ENCODE peak calls at places on chromosomes 2 and 18, in seven cellular contexts. One of them, this sample, is unnamed.

GRCh38 chr2:42139141-42139540 is 30.0 kb upstream of the EML4 start:
- DNase-seq in endothelial cell of umbilical vein: no peak
- DNase-seq in vagina: no peak
- DNase-seq in GM12891: no peak
- DNase-seq in spleen: no peak
- DNase-seq in esophagus muscularis mucosa: peak; percentile 62
- DNase-seq in suprapubic skin: no peak
- DNase-seq in this sample: no peak

GRCh38 chr18:21194871-21195771 is 46.9 kb upstream of the GREB1L start:
- DNase-seq in vagina: no peak
- DNase-seq in spleen: no peak
- DNase-seq in endothelial cell of umbilical vein: peak; percentile 48
- DNase-seq in GM12891: peak; percentile 9
- DNase-seq in esophagus muscularis mucosa: no peak
- DNase-seq in suprapubic skin: no peak
- DNase-seq in this sample: no peak

GRCh38 chr2:175601969-175602368 is 400.1 kb downstream of the LNPK start:
- DNase-seq in esophagus muscularis mucosa: no peak
- DNase-seq in spleen: no peak
- DNase-seq in endothelial cell of umbilical vein: no peak
- DNase-seq in GM12891: no peak
- DNase-seq in vagina: no peak
- DNase-seq in suprapubic skin: no peak
- DNase-seq in this sample: no peak

GRCh38 chr2:44680983-44681481 is 260.5 kb upstream of the SIX3 start:
- DNase-seq in suprapubic skin: no peak
- DNase-seq in GM12891: no peak
- DNase-seq in endothelial cell of umbilical vein: no peak
- DNase-seq in spleen: no peak
- DNase-seq in vagina: no peak
- DNase-seq in esophagus muscularis mucosa: no peak
- DNase-seq in this sample: no peak

GRCh38 chr2:205496777-205497176 is 185.5 kb upstream of the NRP2 start:
- DNase-seq in vagina: no peak
- DNase-seq in spleen: no peak
- DNase-seq in GM12891: no peak
- DNase-seq in suprapubic skin: no peak
- DNase-seq in endothelial cell of umbilical vein: no peak
- DNase-seq in esophagus muscularis mucosa: no peak
- DNase-seq in this sample: no peak

GRCh38 chr2:132609101-132609890 is 60.7 kb downstream of the LYPD1 start:
- DNase-seq in esophagus muscularis mucosa: no peak
- DNase-seq in GM12891: no peak
- DNase-seq in spleen: no peak
- DNase-seq in endothelial cell of umbilical vein: no peak
- DNase-seq in vagina: no peak
- DNase-seq in suprapubic skin: no peak
- DNase-seq in this sample: no peak

GRCh38 chr2:14700753-14701152 is 68.2 kb downstream of the LRATD1 start:
- DNase-seq in suprapubic skin: no peak
- DNase-seq in endothelial cell of umbilical vein: no peak
- DNase-seq in spleen: no peak
- DNase-seq in vagina: no peak
- DNase-seq in esophagus muscularis mucosa: no peak
- DNase-seq in GM12891: no peak
- DNase-seq in this sample: no peak

GRCh38 chr18:383135-383534 is 115.3 kb upstream of the THOC1 start:
- DNase-seq in suprapubic skin: no peak
- DNase-seq in spleen: no peak
- DNase-seq in esophagus muscularis mucosa: no peak
- DNase-seq in vagina: no peak
- DNase-seq in endothelial cell of umbilical vein: no peak
- DNase-seq in GM12891: no peak
- DNase-seq in this sample: no peak

GRCh38 chr2:43376523-43377198 is 150.3 kb upstream of the ZFP36L2 start:
- DNase-seq in endothelial cell of umbilical vein: no peak
- DNase-seq in spleen: no peak
- DNase-seq in suprapubic skin: no peak
- DNase-seq in GM12891: no peak
- DNase-seq in esophagus muscularis mucosa: no peak
- DNase-seq in vagina: no peak
- DNase-seq in this sample: no peak

GRCh38 chr2:74991977-74992376 is 33.5 kb downstream of the POLE4 start:
- DNase-seq in spleen: no peak
- DNase-seq in GM12891: no peak
- DNase-seq in suprapubic skin: no peak
- DNase-seq in endothelial cell of umbilical vein: no peak
- DNase-seq in esophagus muscularis mucosa: no peak
- DNase-seq in vagina: no peak
- DNase-seq in this sample: no peak

GRCh38 chr2:239299218-239299939 is 101.4 kb downstream of the HDAC4 start:
- DNase-seq in vagina: no peak
- DNase-seq in suprapubic skin: peak; percentile 63
- DNase-seq in spleen: peak; percentile 72
- DNase-seq in GM12891: no peak
- DNase-seq in esophagus muscularis mucosa: no peak
- DNase-seq in endothelial cell of umbilical vein: no peak
- DNase-seq in this sample: no peak

GRCh38 chr2:96856776-96857673 is 791 bp downstream of the ANKRD39 start:
- DNase-seq in esophagus muscularis mucosa: no peak
- DNase-seq in GM12891: no peak
- DNase-seq in suprapubic skin: no peak
- DNase-seq in endothelial cell of umbilical vein: peak; percentile 25
- DNase-seq in vagina: no peak
- DNase-seq in spleen: no peak
- DNase-seq in this sample: no peak

GRCh38 chr2:76448956-76449355 is 738.2 kb upstream of the GCFC2 start:
- DNase-seq in endothelial cell of umbilical vein: no peak
- DNase-seq in esophagus muscularis mucosa: no peak
- DNase-seq in spleen: no peak
- DNase-seq in vagina: no peak
- DNase-seq in GM12891: no peak
- DNase-seq in suprapubic skin: no peak
- DNase-seq in this sample: no peak

GRCh38 chr18:32092422-32093105 is 890 bp downstream of the RNF138 start:
- DNase-seq in GM12891: peak; percentile 94
- DNase-seq in suprapubic skin: peak; percentile 99
- DNase-seq in vagina: peak; percentile 99
- DNase-seq in esophagus muscularis mucosa: peak; percentile 99
- DNase-seq in endothelial cell of umbilical vein: peak; percentile 98
- DNase-seq in spleen: peak; percentile 100
- DNase-seq in this sample: peak; percentile 89
- TF ChIP-seq POLR2A in GM12891: peak; percentile 82
- TF ChIP-seq POLR2A in suprapubic skin: peak; percentile 48
- TF ChIP-seq POLR2A in vagina: no peak
- TF ChIP-seq POLR2A in esophagus muscularis mucosa: peak; percentile 23
- TF ChIP-seq POLR2A in endothelial cell of umbilical vein: peak; percentile 73
- TF ChIP-seq POLR2A in spleen: peak; percentile 57
- TF ChIP-seq POLR2A in this sample: peak; percentile 89

GRCh38 chr2:6934758-6935638 is 17.8 kb downstream of the RNF144A start:
- DNase-seq in suprapubic skin: peak; percentile 35
- DNase-seq in endothelial cell of umbilical vein: no peak
- DNase-seq in esophagus muscularis mucosa: peak; percentile 31
- DNase-seq in spleen: no peak
- DNase-seq in vagina: peak; percentile 52
- DNase-seq in GM12891: no peak
- DNase-seq in this sample: no peak

GRCh38 chr2:6940820-6941219 is 23.6 kb downstream of the RNF144A start:
- DNase-seq in endothelial cell of umbilical vein: no peak
- DNase-seq in suprapubic skin: no peak
- DNase-seq in vagina: peak; percentile 74
- DNase-seq in esophagus muscularis mucosa: peak; percentile 45
- DNase-seq in spleen: no peak
- DNase-seq in GM12891: no peak
- DNase-seq in this sample: no peak

GRCh38 chr2:6937157-6937556 is 19.9 kb downstream of the RNF144A start:
- DNase-seq in spleen: no peak
- DNase-seq in GM12891: no peak
- DNase-seq in vagina: peak; percentile 22
- DNase-seq in suprapubic skin: peak; percentile 16
- DNase-seq in esophagus muscularis mucosa: peak; percentile 62
- DNase-seq in endothelial cell of umbilical vein: no peak
- DNase-seq in this sample: no peak

GRCh38 chr2:6934329-6934728 is 17.1 kb downstream of the RNF144A start:
- DNase-seq in spleen: no peak
- DNase-seq in vagina: no peak
- DNase-seq in esophagus muscularis mucosa: no peak
- DNase-seq in suprapubic skin: no peak
- DNase-seq in endothelial cell of umbilical vein: no peak
- DNase-seq in GM12891: no peak
- DNase-seq in this sample: no peak

GRCh38 chr2:6937582-6937981 is 20.4 kb downstream of the RNF144A start:
- DNase-seq in endothelial cell of umbilical vein: no peak
- DNase-seq in vagina: peak; percentile 28
- DNase-seq in spleen: no peak
- DNase-seq in suprapubic skin: peak; percentile 16
- DNase-seq in esophagus muscularis mucosa: peak; percentile 72
- DNase-seq in GM12891: no peak
- DNase-seq in this sample: no peak
- TF ChIP-seq POLR2AphosphoS5 in endothelial cell of umbilical vein: no peak
- TF ChIP-seq POLR2AphosphoS5 in vagina: no peak
- TF ChIP-seq POLR2AphosphoS5 in spleen: no peak
- TF ChIP-seq POLR2AphosphoS5 in suprapubic skin: no peak
- TF ChIP-seq POLR2AphosphoS5 in esophagus muscularis mucosa: no peak
- TF ChIP-seq POLR2AphosphoS5 in GM12891: no peak
- TF ChIP-seq POLR2AphosphoS5 in this sample: no peak

DNA sequence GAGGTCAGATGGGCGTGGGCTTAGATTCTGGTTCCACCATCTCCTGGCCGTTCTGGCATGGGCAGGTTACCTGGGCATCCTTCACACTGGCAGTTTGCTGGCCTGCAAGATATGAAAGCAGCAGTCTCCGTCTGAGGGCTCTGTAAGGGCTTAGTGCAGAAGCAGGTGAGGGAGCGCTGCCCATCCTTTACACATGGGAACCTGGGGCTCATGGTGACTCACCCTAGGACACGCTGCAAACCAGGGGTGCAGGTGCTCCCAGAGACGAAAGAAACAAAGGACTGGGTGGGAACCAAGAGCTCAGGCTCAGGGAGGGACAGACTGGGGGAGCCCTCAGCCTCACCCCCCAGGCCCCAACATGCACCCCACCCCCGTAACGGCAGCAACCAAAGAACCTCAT is 10.7 kb upstream of the ID2 start:
- DNase-seq in spleen: no peak
- DNase-seq in suprapubic skin: no peak
- DNase-seq in GM12891: no peak
- DNase-seq in vagina: peak; percentile 81
- DNase-seq in esophagus muscularis mucosa: no peak
- DNase-seq in endothelial cell of umbilical vein: no peak
- DNase-seq in this sample: no peak
- TF ChIP-seq POLR2A in spleen: no peak
- TF ChIP-seq POLR2A in suprapubic skin: no peak
- TF ChIP-seq POLR2A in GM12891: no peak
- TF ChIP-seq POLR2A in vagina: no peak
- TF ChIP-seq POLR2A in esophagus muscularis mucosa: no peak
- TF ChIP-seq POLR2A in endothelial cell of umbilical vein: no peak
- TF ChIP-seq POLR2A in this sample: no peak

GRCh38 chr18:63317982-63318881 is 1.3 kb downstream of the BCL2 start:
- DNase-seq in esophagus muscularis mucosa: no peak
- DNase-seq in GM12891: peak; percentile 58
- DNase-seq in spleen: peak; percentile 96
- DNase-seq in vagina: no peak
- DNase-seq in endothelial cell of umbilical vein: no peak
- DNase-seq in suprapubic skin: peak; percentile 85
- DNase-seq in this sample: peak; percentile 58
- TF ChIP-seq POLR2AphosphoS5 in esophagus muscularis mucosa: peak; percentile 60
- TF ChIP-seq POLR2AphosphoS5 in GM12891: no peak
- TF ChIP-seq POLR2AphosphoS5 in spleen: peak; percentile 90
- TF ChIP-seq POLR2AphosphoS5 in vagina: peak; percentile 54
- TF ChIP-seq POLR2AphosphoS5 in endothelial cell of umbilical vein: no peak
- TF ChIP-seq POLR2AphosphoS5 in suprapubic skin: no peak
- TF ChIP-seq POLR2AphosphoS5 in this sample: peak; percentile 89

DNA sequence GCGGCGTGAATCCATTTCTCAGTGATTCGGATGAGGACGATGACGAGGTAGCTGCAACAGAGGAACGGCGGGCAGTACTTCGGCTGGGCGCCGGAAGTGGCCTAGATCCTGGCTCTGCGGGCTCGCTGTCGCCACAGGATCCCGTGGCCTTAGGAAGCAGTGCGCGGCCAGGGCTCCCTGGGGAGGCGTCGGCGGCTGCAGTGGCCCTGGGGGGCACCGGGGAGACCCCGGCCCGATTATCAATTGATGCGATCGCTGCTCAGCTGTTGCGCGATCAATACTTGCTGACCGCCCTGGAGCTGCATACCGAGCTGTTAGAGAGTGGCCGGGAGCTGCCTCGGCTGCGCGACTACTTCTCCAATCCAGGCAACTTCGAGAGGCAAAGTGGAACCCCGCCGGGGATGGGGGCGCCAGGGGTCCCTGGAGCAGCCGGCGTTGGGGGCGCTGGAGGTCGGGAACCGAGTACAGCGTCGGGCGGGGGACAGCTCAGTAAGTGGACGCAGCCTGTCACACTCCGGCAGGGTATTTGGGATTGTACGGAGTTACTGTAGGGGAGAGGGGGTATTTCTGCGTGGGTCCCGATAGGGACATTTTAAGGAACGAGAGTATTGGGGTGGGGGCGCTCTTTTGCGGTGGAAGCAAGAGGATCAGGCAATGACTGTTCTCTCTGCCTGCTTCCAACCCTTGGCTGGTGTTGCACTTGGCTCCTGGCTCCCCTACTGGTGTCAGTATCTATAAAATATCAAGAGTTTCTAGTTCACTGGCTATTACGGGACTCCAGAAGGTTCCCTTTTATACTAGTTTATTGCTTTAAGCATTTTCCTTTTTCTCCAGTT is 706 bp downstream of the RELCH start:
- DNase-seq in endothelial cell of umbilical vein: peak; percentile 36
- DNase-seq in spleen: no peak
- DNase-seq in suprapubic skin: no peak
- DNase-seq in GM12891: no peak
- DNase-seq in vagina: no peak
- DNase-seq in esophagus muscularis mucosa: no peak
- DNase-seq in this sample: peak; percentile 8
- TF ChIP-seq POLR2A in endothelial cell of umbilical vein: no peak
- TF ChIP-seq POLR2A in spleen: no peak
- TF ChIP-seq POLR2A in suprapubic skin: no peak
- TF ChIP-seq POLR2A in GM12891: no peak
- TF ChIP-seq POLR2A in vagina: no peak
- TF ChIP-seq POLR2A in esophagus muscularis mucosa: no peak
- TF ChIP-seq POLR2A in this sample: no peak

DNA sequence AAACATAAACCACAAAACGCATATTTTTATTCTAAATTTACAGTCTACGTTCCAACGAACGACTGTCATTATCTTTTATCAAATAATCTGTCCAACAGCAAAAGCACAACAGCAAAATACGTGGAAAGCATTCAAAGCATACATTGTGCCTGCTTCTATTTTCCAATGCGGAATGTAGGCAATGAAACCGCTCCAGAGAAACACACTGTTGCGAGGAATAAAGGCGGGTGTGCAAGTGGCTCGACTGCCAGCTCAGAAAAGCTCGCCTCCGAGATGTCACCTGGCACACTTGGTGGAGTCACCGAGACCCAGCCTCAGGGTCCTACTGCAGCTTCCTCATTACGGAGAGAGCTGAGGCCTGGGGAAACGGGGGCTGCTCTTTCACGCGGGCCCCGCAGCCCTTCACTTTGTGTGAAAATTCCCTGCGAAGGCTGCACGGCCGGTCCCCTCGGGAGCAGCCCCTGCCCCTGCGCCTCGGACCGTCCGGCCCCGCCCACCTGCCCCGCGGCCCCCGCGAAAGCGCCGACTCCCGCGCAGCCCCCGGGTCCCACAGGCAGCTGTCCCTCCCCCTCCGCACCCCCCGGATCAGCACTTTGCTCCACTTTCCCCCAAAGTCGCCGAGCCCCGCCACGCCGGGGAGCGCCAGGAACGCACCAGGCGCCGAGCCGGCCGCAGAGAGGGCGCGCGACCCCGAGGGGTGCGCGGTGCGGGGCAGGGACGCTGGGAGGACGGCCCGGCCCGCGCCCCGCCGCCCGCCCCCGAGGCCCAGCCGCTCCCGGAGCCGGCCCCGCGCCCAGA is 680 bp downstream of the MGAT4A start:
- DNase-seq in esophagus muscularis mucosa: no peak
- DNase-seq in endothelial cell of umbilical vein: peak; percentile 67
- DNase-seq in spleen: peak; percentile 91
- DNase-seq in GM12891: no peak
- DNase-seq in vagina: no peak
- DNase-seq in suprapubic skin: no peak
- DNase-seq in this sample: no peak
- TF ChIP-seq POLR2AphosphoS5 in esophagus muscularis mucosa: peak; percentile 57
- TF ChIP-seq POLR2AphosphoS5 in endothelial cell of umbilical vein: no peak
- TF ChIP-seq POLR2AphosphoS5 in spleen: peak; percentile 39
- TF ChIP-seq POLR2AphosphoS5 in GM12891: no peak
- TF ChIP-seq POLR2AphosphoS5 in vagina: no peak
- TF ChIP-seq POLR2AphosphoS5 in suprapubic skin: no peak
- TF ChIP-seq POLR2AphosphoS5 in this sample: no peak

This sample was measured in GM12892.